ENCODE peak calls at places on chromosomes 13 and 19, in six cellular contexts. H is mucosa of descending colon, P is foreskin fibroblast, U is choroid plexus epithelial cell, I is upper lobe of left lung, D is stomach. N is an unnamed sample.

GRCh38 chr13:97429681-97430081 is 4.3 kb upstream of the RAP2A start:
- DNase-seq in H (peak), P (peak), U (peak), I (no peak), D (no peak), N (no peak)

GRCh38 chr13:75555836-75556235 is 6.2 kb downstream of the UCHL3 start:
- DNase-seq in H (no peak), P (no peak), U (no peak), I (no peak), D (no peak), N (no peak)

GRCh38 chr19:6677924-6678689 is 8.1 kb upstream of the TNFSF14 start:
- DNase-seq in H (no peak), P (no peak), U (peak), I (peak), D (no peak), N (no peak)

GRCh38 chr19:7083076-7083956 is 13.8 kb downstream of the ZNF557 start:
- DNase-seq in H (no peak), P (peak), U (peak), I (no peak), D (no peak), N (no peak)

GRCh38 chr13:97258801-97259200 is 36.7 kb downstream of the MBNL2 start:
- DNase-seq in H (no peak), P (peak), U (peak), I (no peak), D (no peak), N (no peak)

GRCh38 chr19:4556574-4557185 is 2.8 kb downstream of the SEMA6B start:
- DNase-seq in H (peak), P (peak), U (no peak), I (peak), D (no peak), N (no peak)

GRCh38 chr13:20428666-20429644 is 96.7 kb downstream of the CRYL1 start:
- DNase-seq in H (no peak), P (peak), U (no peak), I (no peak), D (no peak), N (no peak)

GRCh38 chr13:80338781-80339577 is 1.9 kb downstream of the SPRY2 start:
- DNase-seq in H (peak), P (peak), U (peak), I (peak), D (peak), N (peak)

GRCh38 chr19:45402469-45403070 is 2.3 kb downstream of the PPP1R13L start:
- DNase-seq in H (peak), P (peak), U (no peak), I (peak), D (peak), N (no peak)

GRCh38 chr13:43983373-43983772 is 103.7 kb downstream of the LACC1 start:
- DNase-seq in H (no peak), P (peak), U (no peak), I (no peak), D (no peak), N (no peak)

GRCh38 chr13:113117956-113118327 is 4.7 kb upstream of the F10 start:
- DNase-seq in H (no peak), P (no peak), U (no peak), I (peak), D (peak), N (peak)

GRCh38 chr13:53045110-53045509 is 16.5 kb downstream of the OLFM4 start:
- DNase-seq in H (peak), P (no peak), U (peak), I (no peak), D (peak), N (no peak)

GRCh38 chr13:45870232-45870631 is 18.7 kb upstream of the SIAH3 start:
- DNase-seq in H (no peak), P (no peak), U (no peak), I (no peak), D (no peak), N (no peak)

GRCh38 chr19:35040826-35041547 is 534 bp upstream of the HPN start:
- DNase-seq in H (peak), P (peak), U (peak), I (peak), D (peak), N (no peak)

GRCh38 chr13:73934215-73934623 is 200.0 kb downstream of the KLF12 start:
- DNase-seq in H (no peak), P (no peak), U (no peak), I (no peak), D (no peak), N (no peak)

GRCh38 chr13:77026255-77026782 is 640 bp downstream of the FBXL3 start:
- DNase-seq in H (peak), P (peak), U (peak), I (peak), D (peak), N (peak)

GRCh38 chr13:26021516-26021915 is 30.3 kb downstream of the SHISA2 start:
- DNase-seq in H (no peak), P (no peak), U (no peak), I (no peak), D (no peak), N (no peak)

GRCh38 chr13:111202745-111203144 is 87.6 kb downstream of the ARHGEF7 start:
- DNase-seq in H (no peak), P (peak), U (peak), I (no peak), D (no peak), N (peak)

GRCh38 chr19:678791-679388 is 2.7 kb downstream of the FSTL3 start:
- DNase-seq in H (no peak), P (peak), U (no peak), I (peak), D (no peak), N (no peak)
- H3K4me3 ChIP-seq in H (no peak), P (peak), U (peak), I (no peak), D (peak), N (no peak)

GRCh38 chr19:2329528-2329927 is 1.0 kb downstream of the SPPL2B start:
- DNase-seq in H (peak), P (no peak), U (no peak), I (peak), D (no peak), N (no peak)
- H3K4me3 ChIP-seq in H (no peak), P (peak), U (peak), I (peak), D (peak), N (peak)

GRCh38 chr19:39334444-39334976 is 1.3 kb downstream of the GMFG start:
- DNase-seq in H (no peak), P (no peak), U (no peak), I (no peak), D (no peak), N (no peak)
- H3K4me3 ChIP-seq in H (no peak), P (no peak), U (no peak), I (no peak), D (peak), N (peak)

GRCh38 chr13:48320396-48320790 is 16.8 kb downstream of the RB1 start:
- DNase-seq in H (peak), P (no peak), U (no peak), I (peak), D (no peak), N (no peak)
- H3K4me3 ChIP-seq in H (no peak), P (no peak), U (no peak), I (no peak), D (no peak), N (peak)

GRCh38 chr13:30165791-30166190 is 141.6 kb downstream of the KATNAL1 start:
- DNase-seq in H (no peak), P (no peak), U (peak), I (no peak), D (no peak), N (no peak)
- H3K4me3 ChIP-seq in H (no peak), P (no peak), U (no peak), I (no peak), D (no peak), N (no peak)

N was measured in CD8-positive, alpha-beta memory T cell.